ENCODE peak calls at places on chromosomes 11 and 22, in five cellular contexts. V, C, T, E and K are unnamed samples.

GRCh38 chr11:2287102-2287501 is 14.6 kb downstream of the C11orf21 start:
- DNase-seq in T (no peak), C (no peak), V (peak; percentile 31), E (no peak), K (peak; percentile 2)

GRCh38 chr11:79121351-79121750 is 319.5 kb downstream of the TENM4 start:
- DNase-seq in E (no peak), C (no peak), T (no peak), V (no peak), K (no peak)

GRCh38 chr11:77705195-77705876 is 67.7 kb upstream of the CLNS1A start:
- DNase-seq in C (no peak), T (no peak), E (no peak), V (no peak), K (no peak)

GRCh38 chr11:118748056-118748455 is 42.9 kb downstream of the DDX6 start:
- DNase-seq in E (no peak), T (no peak), V (no peak), C (no peak), K (no peak)

GRCh38 chr11:74937696-74938475 is 11.0 kb downstream of the XRRA1 start:
- DNase-seq in T (no peak), C (no peak), E (no peak), V (no peak), K (peak; percentile 42)

GRCh38 chr22:38016182-38017078 is 32.1 kb upstream of the SOX10 start:
- DNase-seq in E (no peak), V (no peak), T (no peak), C (no peak), K (no peak)

GRCh38 chr11:2768471-2769408 is 68.9 kb upstream of the KCNQ1OT1 start:
- DNase-seq in E (no peak), T (no peak), C (no peak), V (no peak), K (no peak)

GRCh38 chr11:65663634-65664200 is 1.0 kb upstream of the RELA start:
- DNase-seq in V (peak; percentile 87), E (no peak), C (peak; percentile 39), T (peak; percentile 80), K (no peak)

GRCh38 chr11:112211556-112211955 is 14.7 kb upstream of the PTS start:
- DNase-seq in V (no peak), C (no peak), E (no peak), T (no peak), K (no peak)

GRCh38 chr11:22656128-22656527 is 10.3 kb upstream of the GAS2 start:
- DNase-seq in V (no peak), C (no peak), T (no peak), E (no peak), K (no peak)

GRCh38 chr11:85167471-85167870 is 459.7 kb downstream of the DLG2 start:
- DNase-seq in T (no peak), V (no peak), E (no peak), C (no peak), K (no peak)

GRCh38 chr22:39662677-39663034 is 92.1 kb downstream of the CACNA1I start:
- DNase-seq in V (no peak), E (no peak), T (no peak), C (no peak), K (no peak)

GRCh38 chr11:12901874-12902481 is 107.1 kb upstream of the RASSF10 start:
- DNase-seq in T (no peak), V (no peak), C (no peak), E (no peak), K (no peak)

GRCh38 chr22:26479792-26480610 is 3.6 kb downstream of the HPS4 start:
- DNase-seq in T (no peak), C (no peak), E (no peak), V (peak; percentile 11), K (no peak)

GRCh38 chr11:8222820-8223512 is 40.7 kb downstream of the LMO1 start:
- DNase-seq in V (no peak), E (no peak), C (no peak), T (peak; percentile 49), K (no peak)

GRCh38 chr11:67644042-67644441 is 4.5 kb upstream of the TBX10 start:
- DNase-seq in C (no peak), V (no peak), T (no peak), E (no peak), K (no peak)

GRCh38 chr22:45818130-45819085 is 146.8 kb downstream of the ATXN10 start:
- DNase-seq in E (no peak), V (no peak), T (no peak), C (no peak), K (peak; percentile 42)

GRCh38 chr22:43839781-43840180 is 22.5 kb downstream of the SULT4A1 start:
- DNase-seq in T (no peak), E (no peak), C (no peak), V (no peak), K (no peak)

GRCh38 chr11:35802221-35802620 is 139.6 kb downstream of the TRIM44 start:
- DNase-seq in E (no peak), C (no peak), V (no peak), T (no peak), K (no peak)

GRCh38 chr22:48972979-48973693 is 854.5 kb downstream of the BRD1 start:
- DNase-seq in C (no peak), T (no peak), V (peak; percentile 31), E (no peak), K (no peak)

GRCh38 chr11:12285106-12285505 is 92.3 kb upstream of the PARVA start:
- DNase-seq in V (no peak), E (no peak), T (no peak), C (no peak), K (no peak)

GRCh38 chr11:110490886-110491285 is 61.1 kb downstream of the FDX1 start:
- DNase-seq in C (no peak), T (no peak), E (no peak), V (peak; percentile 69), K (no peak)

GRCh38 chr11:125114518-125114917 is 3.1 kb upstream of the TMEM218 start:
- DNase-seq in C (no peak), V (no peak), E (peak; percentile 30), T (no peak), K (peak; percentile 47)

GRCh38 chr22:30982501-30982900 is 13.4 kb downstream of the TUG1 start:
- DNase-seq in E (no peak), V (no peak), C (no peak), T (no peak), K (no peak)

GRCh38 chr22:30979932-30980331 is 10.9 kb downstream of the TUG1 start:
- DNase-seq in V (no peak), C (no peak), E (no peak), T (no peak), K (no peak)

GRCh38 chr22:30984317-30984716 is 15.3 kb downstream of the TUG1 start:
- DNase-seq in E (no peak), T (no peak), V (no peak), C (no peak), K (no peak)

DNA sequence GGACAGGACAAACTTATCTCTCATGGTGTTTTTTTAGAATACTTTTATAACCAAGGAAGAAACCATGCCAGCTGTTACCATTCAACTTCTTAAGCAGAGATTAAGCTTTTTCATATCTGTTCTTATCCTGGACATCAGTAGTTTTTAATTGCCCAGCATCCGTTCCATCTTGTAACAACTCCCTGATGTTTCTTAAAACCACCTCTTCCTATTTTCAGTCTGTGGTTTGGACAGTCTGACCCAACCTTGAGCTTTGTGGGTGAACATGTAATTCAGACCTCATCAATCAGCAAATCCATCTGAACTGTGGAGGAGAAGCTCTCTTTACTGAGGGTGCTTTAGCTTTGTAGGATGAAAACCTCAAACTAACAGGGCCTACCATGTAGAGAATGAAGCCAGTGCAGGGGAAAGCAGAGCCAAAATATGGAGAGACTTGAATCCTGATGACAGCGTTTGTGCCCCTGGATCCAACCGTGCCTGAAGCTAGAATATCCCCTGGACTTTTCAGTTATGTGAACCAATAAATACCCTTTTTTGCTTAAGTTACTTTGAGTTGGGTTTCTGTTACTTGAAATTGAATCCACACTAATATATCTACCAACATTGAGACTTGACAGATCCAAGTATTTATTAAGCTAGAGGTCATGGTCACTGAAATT is 9.4 kb downstream of the TUG1 start:
- DNase-seq in T (no peak), E (no peak), C (no peak), V (no peak), K (no peak)
- H3K9me3 ChIP-seq in T (peaks cover 30% of the 10 kb centered on the region), E (no peaks in the 10 kb centered on the region), C (peaks cover 64% of the 10 kb centered on the region), V (peaks cover 82% of the 10 kb centered on the region), K (no peaks in the 10 kb centered on the region)

GRCh38 chr11:14445542-14446530 is 53.8 kb downstream of the COPB1 start:
- DNase-seq in C (no peak), E (no peak), T (no peak), V (no peak), K (no peak)

GRCh38 chr11:14444441-14445189 is 55.0 kb downstream of the COPB1 start:
- DNase-seq in C (no peak), T (no peak), V (no peak), E (no peak), K (no peak)

GRCh38 chr11:14448229-14448628 is 51.4 kb downstream of the COPB1 start:
- DNase-seq in T (no peak), C (no peak), E (no peak), V (no peak), K (no peak)

GRCh38 chr11:14449302-14449714 is 50.3 kb downstream of the COPB1 start:
- DNase-seq in V (no peak), C (no peak), E (no peak), T (no peak), K (no peak)

GRCh38 chr11:14446701-14447169 is 52.9 kb downstream of the COPB1 start:
- DNase-seq in E (no peak), V (no peak), T (no peak), C (no peak), K (no peak)
- H3K9me3 ChIP-seq in E (no peaks in the 10 kb centered on the region), V (no peaks in the 10 kb centered on the region), T (no peaks in the 10 kb centered on the region), C (no peaks in the 10 kb centered on the region), K (no peaks in the 10 kb centered on the region)

DNA sequence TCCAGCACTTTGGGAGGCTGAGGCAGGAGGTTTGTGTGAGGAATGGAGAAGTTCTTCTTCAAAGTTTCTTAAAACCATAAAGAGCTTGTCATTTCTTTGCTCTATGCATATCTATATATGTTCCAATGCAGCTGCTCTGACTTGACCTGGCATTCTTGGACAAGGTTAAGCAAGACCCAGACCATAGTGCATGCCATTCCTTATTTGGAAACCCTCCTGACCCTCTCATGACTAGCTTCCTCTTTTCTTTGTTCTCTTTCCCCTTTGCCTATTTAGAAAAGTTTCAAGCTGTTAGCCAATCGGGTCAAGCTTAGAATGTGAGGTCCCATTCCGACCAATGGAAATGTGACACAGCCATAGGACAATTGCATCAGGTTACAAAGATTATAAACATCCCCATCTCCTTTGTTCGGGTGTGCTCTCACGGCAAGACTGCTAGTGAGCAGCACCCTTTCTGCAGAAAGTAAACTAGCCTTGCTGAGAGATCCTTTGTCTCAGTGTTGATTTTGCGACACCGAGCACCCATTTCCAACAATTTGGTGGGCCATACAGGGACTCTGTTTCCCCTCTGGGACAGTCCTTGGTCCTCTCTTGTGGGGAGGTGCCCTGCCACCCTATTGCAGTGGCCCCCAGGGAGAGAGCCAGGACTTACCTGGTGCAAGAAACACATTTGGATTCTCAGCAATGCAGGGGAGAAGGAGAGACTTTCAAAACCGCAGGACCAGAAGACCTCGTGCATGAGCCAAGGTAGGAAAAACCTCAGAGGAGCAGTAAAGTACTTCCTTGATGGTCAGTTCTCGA is 39.9 kb upstream of the ANO1 start:
- DNase-seq in C (no peak), E (no peak), V (no peak), T (no peak), K (no peak)
- H3K9me3 ChIP-seq in C (peaks cover 3% of the 10 kb centered on the region), E (no peaks in the 10 kb centered on the region), V (peaks cover 9% of the 10 kb centered on the region), T (peaks cover under 1% of the 10 kb centered on the region), K (no peaks in the 10 kb centered on the region)

DNA sequence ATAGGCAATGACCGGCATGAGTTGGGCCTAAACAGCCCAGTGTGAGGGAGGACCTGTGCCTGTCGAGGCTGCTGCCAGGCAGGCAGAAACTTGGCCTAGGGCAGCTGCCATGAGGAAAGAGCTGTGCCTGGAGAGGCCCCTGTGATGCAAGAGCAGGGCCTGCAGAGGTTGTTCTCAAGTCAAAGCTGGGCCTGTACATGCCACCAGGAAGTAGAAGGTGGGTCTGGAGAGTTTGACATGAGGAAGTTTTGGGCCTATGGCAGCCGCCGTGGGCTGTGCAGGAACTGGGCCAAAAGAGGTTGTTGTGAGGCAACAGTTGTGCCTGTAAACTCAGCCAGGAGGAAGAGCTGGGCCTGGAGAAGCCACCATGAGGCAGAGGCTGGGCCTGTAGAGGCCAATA is 43.2 kb downstream of the OR4C45 start:
- DNase-seq in V (no peak), E (no peak), C (no peak), T (peak; percentile 65), K (no peak)
- H3K9me3 ChIP-seq in V (peaks cover 20% of the 10 kb centered on the region), E (no peaks in the 10 kb centered on the region), C (no peaks in the 10 kb centered on the region), T (no peaks in the 10 kb centered on the region), K (no peaks in the 10 kb centered on the region)